ENCODE peak calls at places on chromosomes 2 and 18, in seven cellular contexts. One of them, this sample, is unnamed.
A peak's percentile ranks its signal among the peaks of the same experiment; 100 is the strongest.

GRCh38 chr2:58925676-58926081 is 684.6 kb upstream of the FANCL start:
- DNase-seq in NCI-H2029 treated with DMSO at 0.1 percent for 48 hours: no peak
- DNase-seq in glutamatergic neuron: no peak
- DNase-seq in transverse colon: no peak
- DNase-seq in SW 1271: no peak
- DNase-seq in COR-L47: no peak
- DNase-seq in activated CD4-positive, alpha-beta T cell treated with anti-CD3 and anti-CD28 coated beads, Interleukin-2, amount 50 U/mL, for 24 hours: no peak
- DNase-seq in this sample: no peak

GRCh38 chr2:223056656-223057418 is 4.8 kb downstream of the KCNE4 start:
- DNase-seq in NCI-H2029 treated with DMSO at 0.1 percent for 48 hours: no peak
- DNase-seq in SW 1271: no peak
- DNase-seq in activated CD4-positive, alpha-beta T cell treated with anti-CD3 and anti-CD28 coated beads, Interleukin-2, amount 50 U/mL, for 24 hours: no peak
- DNase-seq in COR-L47: peak; percentile 6
- DNase-seq in transverse colon: no peak
- DNase-seq in glutamatergic neuron: no peak
- DNase-seq in this sample: no peak

GRCh38 chr2:62306751-62307468 is 111.0 kb downstream of the B3GNT2 start:
- DNase-seq in SW 1271: no peak
- DNase-seq in activated CD4-positive, alpha-beta T cell treated with anti-CD3 and anti-CD28 coated beads, Interleukin-2, amount 50 U/mL, for 24 hours: no peak
- DNase-seq in transverse colon: peak; percentile 50
- DNase-seq in glutamatergic neuron: no peak
- DNase-seq in NCI-H2029 treated with DMSO at 0.1 percent for 48 hours: peak; percentile 42
- DNase-seq in COR-L47: peak; percentile 47
- DNase-seq in this sample: no peak

GRCh38 chr2:233801357-233802131 is 23.4 kb downstream of the MROH2A start:
- DNase-seq in transverse colon: no peak
- DNase-seq in glutamatergic neuron: no peak
- DNase-seq in SW 1271: no peak
- DNase-seq in activated CD4-positive, alpha-beta T cell treated with anti-CD3 and anti-CD28 coated beads, Interleukin-2, amount 50 U/mL, for 24 hours: no peak
- DNase-seq in NCI-H2029 treated with DMSO at 0.1 percent for 48 hours: no peak
- DNase-seq in COR-L47: no peak
- DNase-seq in this sample: no peak

GRCh38 chr2:190981733-190982132 is 32.2 kb downstream of the STAT1 start:
- DNase-seq in SW 1271: no peak
- DNase-seq in transverse colon: no peak
- DNase-seq in NCI-H2029 treated with DMSO at 0.1 percent for 48 hours: no peak
- DNase-seq in activated CD4-positive, alpha-beta T cell treated with anti-CD3 and anti-CD28 coated beads, Interleukin-2, amount 50 U/mL, for 24 hours: no peak
- DNase-seq in COR-L47: no peak
- DNase-seq in glutamatergic neuron: no peak
- DNase-seq in this sample: no peak

GRCh38 chr18:11689031-11689971 is at the start of gene GNAL:
- DNase-seq in activated CD4-positive, alpha-beta T cell treated with anti-CD3 and anti-CD28 coated beads, Interleukin-2, amount 50 U/mL, for 24 hours: peak; percentile 24
- DNase-seq in transverse colon: peak; percentile 79
- DNase-seq in NCI-H2029 treated with DMSO at 0.1 percent for 48 hours: peak; percentile 30
- DNase-seq in SW 1271: peak; percentile 30
- DNase-seq in COR-L47: peak; percentile 46
- DNase-seq in glutamatergic neuron: peak; percentile 87
- DNase-seq in this sample: peak; percentile 49

GRCh38 chr18:37565138-37565984 is at the start of gene CELF4:
- DNase-seq in COR-L47: peak; percentile 63
- DNase-seq in SW 1271: no peak
- DNase-seq in NCI-H2029 treated with DMSO at 0.1 percent for 48 hours: peak; percentile 29
- DNase-seq in transverse colon: no peak
- DNase-seq in activated CD4-positive, alpha-beta T cell treated with anti-CD3 and anti-CD28 coated beads, Interleukin-2, amount 50 U/mL, for 24 hours: no peak
- DNase-seq in glutamatergic neuron: peak; percentile 64
- DNase-seq in this sample: no peak

GRCh38 chr2:26811791-26812454 is 26.1 kb downstream of the CENPA start:
- DNase-seq in activated CD4-positive, alpha-beta T cell treated with anti-CD3 and anti-CD28 coated beads, Interleukin-2, amount 50 U/mL, for 24 hours: no peak
- DNase-seq in SW 1271: no peak
- DNase-seq in glutamatergic neuron: no peak
- DNase-seq in NCI-H2029 treated with DMSO at 0.1 percent for 48 hours: no peak
- DNase-seq in transverse colon: no peak
- DNase-seq in COR-L47: no peak
- DNase-seq in this sample: no peak

GRCh38 chr18:79580481-79581171 is 99.0 kb upstream of the CTDP1 start:
- DNase-seq in glutamatergic neuron: no peak
- DNase-seq in SW 1271: no peak
- DNase-seq in transverse colon: peak; percentile 4
- DNase-seq in COR-L47: no peak
- DNase-seq in activated CD4-positive, alpha-beta T cell treated with anti-CD3 and anti-CD28 coated beads, Interleukin-2, amount 50 U/mL, for 24 hours: no peak
- DNase-seq in NCI-H2029 treated with DMSO at 0.1 percent for 48 hours: no peak
- DNase-seq in this sample: peak; percentile 2

GRCh38 chr2:95333888-95334338 is 36.8 kb downstream of the KCNIP3 start:
- DNase-seq in SW 1271: peak; percentile 73
- DNase-seq in NCI-H2029 treated with DMSO at 0.1 percent for 48 hours: no peak
- DNase-seq in COR-L47: no peak
- DNase-seq in transverse colon: peak; percentile 73
- DNase-seq in glutamatergic neuron: peak; percentile 6
- DNase-seq in activated CD4-positive, alpha-beta T cell treated with anti-CD3 and anti-CD28 coated beads, Interleukin-2, amount 50 U/mL, for 24 hours: no peak
- DNase-seq in this sample: no peak

GRCh38 chr2:234191819-234192407 is 141.4 kb downstream of the SPP2 start:
- DNase-seq in transverse colon: no peak
- DNase-seq in NCI-H2029 treated with DMSO at 0.1 percent for 48 hours: peak; percentile 81
- DNase-seq in activated CD4-positive, alpha-beta T cell treated with anti-CD3 and anti-CD28 coated beads, Interleukin-2, amount 50 U/mL, for 24 hours: no peak
- DNase-seq in COR-L47: peak; percentile 8
- DNase-seq in SW 1271: no peak
- DNase-seq in glutamatergic neuron: no peak
- DNase-seq in this sample: no peak

GRCh38 chr18:79471048-79471447 is 75.3 kb downstream of the NFATC1 start:
- DNase-seq in transverse colon: no peak
- DNase-seq in activated CD4-positive, alpha-beta T cell treated with anti-CD3 and anti-CD28 coated beads, Interleukin-2, amount 50 U/mL, for 24 hours: no peak
- DNase-seq in glutamatergic neuron: no peak
- DNase-seq in COR-L47: no peak
- DNase-seq in SW 1271: no peak
- DNase-seq in NCI-H2029 treated with DMSO at 0.1 percent for 48 hours: no peak
- DNase-seq in this sample: no peak

GRCh38 chr2:55856936-55857335 is 66.6 kb downstream of the EFEMP1 start:
- DNase-seq in NCI-H2029 treated with DMSO at 0.1 percent for 48 hours: no peak
- DNase-seq in transverse colon: no peak
- DNase-seq in glutamatergic neuron: no peak
- DNase-seq in SW 1271: no peak
- DNase-seq in COR-L47: no peak
- DNase-seq in activated CD4-positive, alpha-beta T cell treated with anti-CD3 and anti-CD28 coated beads, Interleukin-2, amount 50 U/mL, for 24 hours: no peak
- DNase-seq in this sample: no peak

GRCh38 chr18:44473394-44474066 is 207.2 kb upstream of the SETBP1 start:
- DNase-seq in SW 1271: no peak
- DNase-seq in NCI-H2029 treated with DMSO at 0.1 percent for 48 hours: no peak
- DNase-seq in COR-L47: no peak
- DNase-seq in activated CD4-positive, alpha-beta T cell treated with anti-CD3 and anti-CD28 coated beads, Interleukin-2, amount 50 U/mL, for 24 hours: no peak
- DNase-seq in transverse colon: no peak
- DNase-seq in glutamatergic neuron: no peak
- DNase-seq in this sample: no peak

GRCh38 chr2:84830758-84831500 is 50.0 kb downstream of the TRABD2A start:
- DNase-seq in glutamatergic neuron: no peak
- DNase-seq in activated CD4-positive, alpha-beta T cell treated with anti-CD3 and anti-CD28 coated beads, Interleukin-2, amount 50 U/mL, for 24 hours: no peak
- DNase-seq in transverse colon: no peak
- DNase-seq in SW 1271: no peak
- DNase-seq in COR-L47: no peak
- DNase-seq in NCI-H2029 treated with DMSO at 0.1 percent for 48 hours: no peak
- DNase-seq in this sample: no peak

GRCh38 chr2:73516033-73516432 is 126.2 kb downstream of the NAT8 start:
- DNase-seq in transverse colon: no peak
- DNase-seq in activated CD4-positive, alpha-beta T cell treated with anti-CD3 and anti-CD28 coated beads, Interleukin-2, amount 50 U/mL, for 24 hours: no peak
- DNase-seq in glutamatergic neuron: no peak
- DNase-seq in COR-L47: no peak
- DNase-seq in SW 1271: no peak
- DNase-seq in NCI-H2029 treated with DMSO at 0.1 percent for 48 hours: no peak
- DNase-seq in this sample: no peak

GRCh38 chr2:127683766-127684165 is 8.4 kb upstream of the LIMS2 start:
- DNase-seq in activated CD4-positive, alpha-beta T cell treated with anti-CD3 and anti-CD28 coated beads, Interleukin-2, amount 50 U/mL, for 24 hours: no peak
- DNase-seq in SW 1271: no peak
- DNase-seq in NCI-H2029 treated with DMSO at 0.1 percent for 48 hours: no peak
- DNase-seq in COR-L47: no peak
- DNase-seq in glutamatergic neuron: no peak
- DNase-seq in transverse colon: no peak
- DNase-seq in this sample: no peak

GRCh38 chr2:168079236-168079635 is 168.2 kb downstream of the STK39 start:
- DNase-seq in activated CD4-positive, alpha-beta T cell treated with anti-CD3 and anti-CD28 coated beads, Interleukin-2, amount 50 U/mL, for 24 hours: no peak
- DNase-seq in COR-L47: no peak
- DNase-seq in glutamatergic neuron: no peak
- DNase-seq in SW 1271: no peak
- DNase-seq in transverse colon: no peak
- DNase-seq in NCI-H2029 treated with DMSO at 0.1 percent for 48 hours: no peak
- DNase-seq in this sample: no peak

GRCh38 chr2:164868563-164869419 is 27.2 kb upstream of the COBLL1 start:
- DNase-seq in transverse colon: no peak
- DNase-seq in activated CD4-positive, alpha-beta T cell treated with anti-CD3 and anti-CD28 coated beads, Interleukin-2, amount 50 U/mL, for 24 hours: no peak
- DNase-seq in COR-L47: no peak
- DNase-seq in glutamatergic neuron: no peak
- DNase-seq in SW 1271: no peak
- DNase-seq in NCI-H2029 treated with DMSO at 0.1 percent for 48 hours: no peak
- DNase-seq in this sample: no peak

GRCh38 chr2:218305383-218305782 is 13.1 kb upstream of the TMBIM1 start:
- DNase-seq in COR-L47: no peak
- DNase-seq in transverse colon: no peak
- DNase-seq in glutamatergic neuron: no peak
- DNase-seq in SW 1271: no peak
- DNase-seq in activated CD4-positive, alpha-beta T cell treated with anti-CD3 and anti-CD28 coated beads, Interleukin-2, amount 50 U/mL, for 24 hours: no peak
- DNase-seq in NCI-H2029 treated with DMSO at 0.1 percent for 48 hours: no peak
- DNase-seq in this sample: no peak

GRCh38 chr18:74546751-74547530 is 12.6 kb downstream of the CNDP1 start:
- DNase-seq in glutamatergic neuron: no peak
- DNase-seq in NCI-H2029 treated with DMSO at 0.1 percent for 48 hours: no peak
- DNase-seq in COR-L47: no peak
- DNase-seq in transverse colon: no peak
- DNase-seq in SW 1271: no peak
- DNase-seq in activated CD4-positive, alpha-beta T cell treated with anti-CD3 and anti-CD28 coated beads, Interleukin-2, amount 50 U/mL, for 24 hours: no peak
- DNase-seq in this sample: no peak

GRCh38 chr18:52334896-52335295 is 5.1 kb upstream of the DCC start:
- DNase-seq in SW 1271: no peak
- DNase-seq in transverse colon: no peak
- DNase-seq in glutamatergic neuron: no peak
- DNase-seq in activated CD4-positive, alpha-beta T cell treated with anti-CD3 and anti-CD28 coated beads, Interleukin-2, amount 50 U/mL, for 24 hours: no peak
- DNase-seq in NCI-H2029 treated with DMSO at 0.1 percent for 48 hours: no peak
- DNase-seq in COR-L47: no peak
- DNase-seq in this sample: no peak

GRCh38 chr2:135095591-135095990 is 43.5 kb downstream of the RAB3GAP1 start:
- DNase-seq in COR-L47: no peak
- DNase-seq in glutamatergic neuron: no peak
- DNase-seq in activated CD4-positive, alpha-beta T cell treated with anti-CD3 and anti-CD28 coated beads, Interleukin-2, amount 50 U/mL, for 24 hours: no peak
- DNase-seq in SW 1271: no peak
- DNase-seq in transverse colon: no peak
- DNase-seq in NCI-H2029 treated with DMSO at 0.1 percent for 48 hours: no peak
- DNase-seq in this sample: no peak